ENCODE peak calls at places on chromosome 13, in eight cellular contexts. S is caudate nucleus; Y is CD4-positive, alpha-beta T cell; G is psoas muscle; I is uterus; L is CD4-positive, alpha-beta memory T cell; C is substantia nigra; M is CD8-positive, alpha-beta memory T cell. A is an unnamed sample.

GRCh38 chr13:20425819-20426219 is 99.8 kb downstream of the CRYL1 start:
- DNase-seq in C (no peak), M (no peak), G (no peak), S (no peak), I (no peak), L (no peak), Y (no peak), A (no peak)

GRCh38 chr13:86051134-86052103 is 252.2 kb upstream of the SLITRK6 start:
- DNase-seq in C (no peak), S (no peak), M (no peak), L (no peak), I (no peak), Y (no peak), G (no peak), A (peak)

GRCh38 chr13:32530841-32531253 is 7.7 kb downstream of the N4BP2L2 start:
- DNase-seq in L (peak), G (no peak), C (no peak), S (no peak), I (no peak), M (no peak), Y (no peak), A (no peak)

GRCh38 chr13:53782400-53783030 is 753.9 kb downstream of the OLFM4 start:
- DNase-seq in S (peak), L (no peak), M (no peak), C (no peak), Y (no peak), G (no peak), I (no peak), A (no peak)

GRCh38 chr13:85693889-85694511 is 105.2 kb downstream of the SLITRK6 start:
- DNase-seq in I (no peak), G (no peak), L (no peak), S (no peak), M (no peak), C (no peak), Y (no peak), A (peak)

GRCh38 chr13:47211106-47211505 is 314.3 kb upstream of the HTR2A start:
- DNase-seq in L (no peak), G (no peak), C (no peak), S (no peak), Y (no peak), I (no peak), M (no peak), A (no peak)

GRCh38 chr13:42814868-42815267 is 33.5 kb downstream of the FAM216B start:
- DNase-seq in Y (no peak), L (no peak), M (no peak), C (no peak), I (no peak), S (no peak), G (no peak), A (peak)

GRCh38 chr13:40220299-40220935 is 446.0 kb downstream of the FOXO1 start:
- DNase-seq in Y (peak), G (no peak), L (peak), M (no peak), C (no peak), I (no peak), S (no peak), A (no peak)

GRCh38 chr13:102784501-102784900 is 10.9 kb upstream of the TEX30 start:
- DNase-seq in I (no peak), G (no peak), C (no peak), M (no peak), L (no peak), S (no peak), Y (no peak), A (no peak)

GRCh38 chr13:21676611-21677021 is 5.7 kb downstream of the FGF9 start:
- DNase-seq in I (no peak), C (no peak), G (peak), L (no peak), S (no peak), M (no peak), Y (no peak), A (no peak)

GRCh38 chr13:20703785-20704458 is 423 bp downstream of the IL17D start:
- DNase-seq in G (peak), C (peak), S (peak), Y (peak), I (peak), L (peak), M (peak), A (peak)

GRCh38 chr13:89199138-89199537 is 1528.0 kb downstream of the SLITRK5 start:
- DNase-seq in S (no peak), L (no peak), Y (no peak), C (no peak), I (no peak), M (no peak), G (no peak), A (peak)

GRCh38 chr13:26326562-26326961 is 72.6 kb downstream of the CDK8 start:
- DNase-seq in L (no peak), S (no peak), Y (no peak), M (no peak), I (no peak), G (no peak), C (no peak), A (no peak)

GRCh38 chr13:59533561-59534337 is 630.0 kb downstream of the DIAPH3 start:
- DNase-seq in M (no peak), S (no peak), Y (no peak), C (no peak), G (no peak), I (no peak), L (no peak), A (peak)

GRCh38 chr13:28744091-28744536 is 25.3 kb upstream of the SLC46A3 start:
- DNase-seq in Y (no peak), G (no peak), S (no peak), M (no peak), I (no peak), C (no peak), L (no peak), A (no peak)

GRCh38 chr13:78674638-78675037 is 15.7 kb upstream of the OBI1 start:
- DNase-seq in G (no peak), S (no peak), Y (no peak), I (no peak), L (no peak), C (no peak), M (no peak), A (no peak)

GRCh38 chr13:49828452-49828851 is 36.0 kb upstream of the KPNA3 start:
- DNase-seq in M (no peak), L (no peak), C (no peak), S (no peak), I (no peak), Y (no peak), G (no peak), A (no peak)

GRCh38 chr13:33560722-33561121 is 257.2 kb upstream of the RFC3 start:
- DNase-seq in M (no peak), G (no peak), C (no peak), Y (no peak), S (no peak), L (no peak), I (no peak), A (no peak)

GRCh38 chr13:78187781-78188180 is 269.1 kb upstream of the EDNRB start:
- DNase-seq in L (no peak), S (no peak), M (no peak), I (no peak), Y (no peak), G (no peak), C (no peak), A (no peak)

GRCh38 chr13:77305276-77305675 is 21.6 kb downstream of the MYCBP2 start:
- DNase-seq in L (no peak), I (no peak), C (no peak), Y (no peak), M (no peak), S (no peak), G (no peak), A (no peak)

GRCh38 chr13:23799945-23800344 is 89.3 kb downstream of the MIPEP start:
- DNase-seq in I (no peak), G (no peak), M (no peak), S (peak), C (no peak), Y (no peak), L (peak), A (no peak)

GRCh38 chr13:99075268-99076191 is 97.7 kb upstream of the DOCK9 start:
- DNase-seq in G (no peak), C (no peak), S (no peak), L (peak), Y (no peak), M (no peak), I (no peak), A (no peak)

GRCh38 chr13:64723735-64724134 is 2506.4 kb downstream of the PCDH9 start:
- DNase-seq in G (no peak), Y (no peak), I (no peak), L (no peak), C (no peak), S (no peak), M (no peak), A (peak)

GRCh38 chr13:49810825-49811526 is 18.5 kb upstream of the KPNA3 start:
- DNase-seq in Y (no peak), I (no peak), S (no peak), L (no peak), M (no peak), C (no peak), G (peak), A (peak)

GRCh38 chr13:38542601-38543000 is 144.3 kb upstream of the FREM2 start:
- DNase-seq in S (no peak), G (no peak), M (no peak), C (no peak), I (no peak), Y (no peak), L (no peak), A (peak)

GRCh38 chr13:45179428-45179827 is 21.4 kb downstream of the KCTD4 start:
- DNase-seq in M (no peak), L (no peak), S (no peak), C (no peak), G (no peak), I (no peak), Y (no peak), A (no peak)

GRCh38 chr13:25980255-25980654 is 71.6 kb downstream of the SHISA2 start:
- DNase-seq in G (no peak), Y (no peak), S (no peak), L (no peak), M (no peak), C (no peak), I (no peak), A (no peak)

GRCh38 chr13:63516124-63516523 is 2100.5 kb upstream of the PCDH20 start:
- DNase-seq in C (no peak), Y (no peak), I (no peak), S (no peak), G (no peak), M (no peak), L (no peak), A (no peak)

GRCh38 chr13:104473936-104474335 is 1407.7 kb upstream of the SLC10A2 start:
- DNase-seq in L (no peak), G (no peak), Y (no peak), I (no peak), M (no peak), C (no peak), S (no peak), A (no peak)

DNA sequence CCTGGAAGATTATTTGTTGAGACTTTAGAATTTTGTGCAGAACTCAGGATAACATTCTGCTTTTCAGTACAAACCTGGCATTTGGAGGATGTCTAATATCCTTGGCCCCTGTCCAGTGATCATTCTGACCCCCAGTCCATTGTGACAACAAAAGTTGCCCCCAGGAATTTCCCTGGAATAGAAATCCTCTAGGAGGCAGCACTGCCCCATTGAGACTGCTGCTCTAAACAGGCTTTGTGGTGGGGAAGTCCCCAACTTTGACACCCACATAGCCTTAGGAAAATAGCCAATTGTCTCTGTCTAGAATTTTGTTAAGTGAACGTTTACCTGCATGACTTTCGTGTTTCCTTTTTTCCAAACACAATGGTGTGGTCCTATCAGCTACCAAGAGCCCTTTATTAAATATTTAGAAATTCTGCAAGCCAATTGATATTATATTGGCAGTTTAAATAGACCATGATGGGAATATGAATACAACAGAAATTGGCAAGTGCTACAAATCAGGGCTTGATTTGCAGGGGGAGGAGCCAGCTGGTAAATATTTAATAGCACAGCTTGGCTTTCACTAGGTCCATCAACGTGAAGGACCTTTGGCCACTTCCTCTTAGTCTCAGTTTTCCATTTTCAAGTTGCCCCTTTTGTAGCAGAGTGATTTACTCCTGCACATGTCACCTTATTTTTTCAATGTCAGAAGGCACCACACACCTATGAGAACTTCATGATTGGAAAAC is 451.7 kb downstream of the EFNB2 start:
- DNase-seq in C (no peak), L (no peak), Y (no peak), G (no peak), I (no peak), M (no peak), S (no peak), A (no peak)
- H3K27ac ChIP-seq in C (no peak), L (no peak), Y (no peak), G (no peak), I (no peak), M (no peak), S (no peak), A (no peak)

GRCh38 chr13:30803791-30804190 is 68.4 kb downstream of the ALOX5AP start:
- DNase-seq in S (no peak), G (no peak), I (no peak), L (no peak), C (no peak), Y (no peak), M (no peak), A (no peak)

GRCh38 chr13:30805132-30805537 is 69.8 kb downstream of the ALOX5AP start:
- DNase-seq in G (no peak), L (no peak), I (no peak), C (no peak), Y (no peak), M (no peak), S (no peak), A (no peak)

GRCh38 chr13:30802953-30803478 is 67.7 kb downstream of the ALOX5AP start:
- DNase-seq in I (peak), G (peak), M (peak), Y (peak), C (peak), L (peak), S (peak), A (no peak)

GRCh38 chr13:30805603-30806011 is 70.3 kb downstream of the ALOX5AP start:
- DNase-seq in G (no peak), L (no peak), S (peak), C (no peak), M (no peak), I (no peak), Y (no peak), A (no peak)

GRCh38 chr13:30804474-30804873 is 69.1 kb downstream of the ALOX5AP start:
- DNase-seq in L (no peak), S (no peak), G (no peak), I (no peak), C (no peak), M (no peak), Y (no peak), A (no peak)
- H3K27ac ChIP-seq in L (no peak), S (peak), G (no peak), I (no peak), C (no peak), M (no peak), Y (no peak), A (no peak)

GRCh38 chr13:110407021-110407420 is 99.9 kb downstream of the COL4A2 start:
- DNase-seq in I (no peak), M (no peak), C (no peak), Y (no peak), L (no peak), S (no peak), G (no peak), A (no peak)

GRCh38 chr13:110409581-110409992 is 102.5 kb downstream of the COL4A2 start:
- DNase-seq in G (no peak), I (no peak), S (no peak), L (no peak), M (no peak), C (no peak), Y (no peak), A (no peak)

GRCh38 chr13:110405597-110406450 is 98.7 kb downstream of the COL4A2 start:
- DNase-seq in Y (no peak), L (no peak), I (no peak), M (no peak), C (no peak), G (no peak), S (no peak), A (no peak)

GRCh38 chr13:110408286-110408685 is 101.2 kb downstream of the COL4A2 start:
- DNase-seq in G (no peak), S (no peak), C (no peak), I (no peak), Y (no peak), L (no peak), M (no peak), A (no peak)

DNA sequence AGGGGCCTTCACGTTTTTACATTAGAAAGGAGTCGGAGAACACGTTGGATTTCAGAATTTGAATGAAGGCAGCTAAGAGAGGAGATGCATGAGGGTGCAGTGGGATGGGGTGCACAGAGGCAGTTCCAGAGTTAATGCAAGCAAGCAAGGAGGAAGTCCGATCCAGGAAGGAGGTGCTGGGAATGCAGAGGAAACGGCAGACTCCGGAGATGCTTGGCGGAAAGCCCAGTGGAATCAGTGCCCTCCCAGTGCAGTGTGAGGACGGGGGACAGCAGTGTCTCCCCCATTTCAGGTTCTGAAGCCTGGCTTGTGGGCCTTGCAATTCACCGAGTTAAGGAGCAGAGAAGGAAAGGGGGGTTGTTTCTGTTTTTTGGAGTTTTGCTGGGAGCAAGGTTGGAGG is 100.4 kb downstream of the COL4A2 start:
- DNase-seq in G (no peak), I (no peak), Y (no peak), S (no peak), L (no peak), C (no peak), M (no peak), A (no peak)
- H3K27ac ChIP-seq in G (peak), I (peak), Y (no peak), S (no peak), L (no peak), C (no peak), M (no peak), A (no peak)

DNA sequence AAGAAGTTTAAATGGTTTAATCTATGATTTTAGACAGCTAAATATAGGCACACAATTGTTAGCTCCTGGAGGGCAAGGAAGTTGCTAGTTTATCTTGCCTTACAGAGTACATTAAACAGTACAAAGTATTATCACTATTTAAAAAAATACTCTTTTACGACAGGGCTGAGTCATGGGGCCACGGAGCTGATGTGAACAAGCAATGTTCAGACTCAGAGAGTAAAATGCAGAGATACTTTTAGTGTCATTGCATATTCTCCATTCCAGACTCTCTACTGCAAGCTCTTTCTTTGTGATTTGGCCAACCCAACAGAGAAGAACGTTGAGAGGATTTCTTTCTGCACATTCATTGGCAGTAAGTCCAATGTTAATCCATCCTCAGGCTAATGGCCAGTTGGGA is 352.4 kb downstream of the SPRY2 start:
- DNase-seq in M (no peak), G (no peak), S (no peak), Y (no peak), C (no peak), I (no peak), L (no peak), A (no peak)
- H3K27ac ChIP-seq in M (no peak), G (no peak), S (no peak), Y (no peak), C (no peak), I (no peak), L (no peak), A (peak)

GRCh38 chr13:35700661-35701060 is 224.2 kb upstream of the MAB21L1 start:
- DNase-seq in S (no peak), C (no peak), Y (no peak), G (no peak), M (no peak), L (no peak), I (no peak), A (no peak)
- H3K27ac ChIP-seq in S (no peak), C (no peak), Y (no peak), G (no peak), M (no peak), L (no peak), I (no peak), A (no peak)

GRCh38 chr13:113491418-113491883 is 940 bp upstream of the DCUN1D2 start:
- DNase-seq in Y (no peak), L (no peak), C (no peak), M (no peak), S (no peak), G (peak), I (peak), A (no peak)

GRCh38 chr13:113489549-113490495 is 689 bp downstream of the DCUN1D2 start:
- DNase-seq in I (no peak), L (peak), C (no peak), Y (no peak), G (no peak), S (no peak), M (peak), A (no peak)

GRCh38 chr13:113489171-113489548 is 1.4 kb downstream of the DCUN1D2 start:
- DNase-seq in G (no peak), Y (no peak), M (no peak), S (no peak), C (no peak), L (no peak), I (no peak), A (no peak)

GRCh38 chr13:113491982-113492381 is 1.5 kb upstream of the DCUN1D2 start:
- DNase-seq in S (no peak), C (no peak), M (no peak), I (no peak), L (no peak), G (no peak), Y (no peak), A (no peak)

GRCh38 chr13:113490496-113491417 is at the start of gene DCUN1D2:
- DNase-seq in S (peak), I (peak), G (peak), M (peak), C (peak), L (peak), Y (peak), A (peak)
- H3K27ac ChIP-seq in S (peak), I (peak), G (peak), M (peak), C (peak), L (peak), Y (peak), A (peak)

DNA sequence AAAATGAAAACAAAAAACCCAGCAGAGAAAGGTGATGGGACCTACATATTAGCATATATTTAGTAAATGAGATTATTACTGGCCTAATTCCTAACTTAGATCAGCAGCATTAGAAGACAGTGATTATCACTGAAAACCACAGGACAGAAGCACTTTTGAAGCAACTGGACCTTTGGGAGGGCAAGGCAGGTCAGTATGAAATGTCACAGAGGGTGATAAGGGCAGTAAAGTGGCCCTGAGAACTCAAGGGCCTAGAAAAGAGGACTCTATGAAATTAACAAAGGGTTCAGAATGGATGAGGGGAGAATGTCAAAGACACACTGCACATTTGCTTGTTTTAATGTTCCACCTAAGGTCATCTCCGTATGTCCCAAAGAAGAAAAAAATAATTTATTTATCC is 148.7 kb downstream of the VWA8 start:
- DNase-seq in G (no peak), Y (no peak), S (no peak), I (no peak), M (no peak), C (no peak), L (no peak), A (no peak)
- H3K27ac ChIP-seq in G (peak), Y (no peak), S (no peak), I (no peak), M (peak), C (no peak), L (no peak), A (no peak)

GRCh38 chr13:97339989-97340361 is 94.0 kb upstream of the RAP2A start:
- DNase-seq in C (no peak), M (no peak), Y (no peak), I (no peak), S (no peak), L (no peak), G (no peak), A (no peak)
- H3K27ac ChIP-seq in C (peak), M (no peak), Y (no peak), I (peak), S (peak), L (no peak), G (peak), A (no peak)

GRCh38 chr13:36778083-36778671 is 40.8 kb upstream of the RFXAP start:
- DNase-seq in C (no peak), S (no peak), Y (no peak), M (no peak), G (no peak), L (no peak), I (no peak), A (no peak)

GRCh38 chr13:36774895-36775294 is 44.1 kb upstream of the RFXAP start:
- DNase-seq in G (no peak), C (no peak), I (no peak), M (no peak), Y (no peak), L (no peak), S (no peak), A (no peak)

GRCh38 chr13:36776175-36776574 is 42.8 kb upstream of the RFXAP start:
- DNase-seq in G (no peak), L (no peak), I (no peak), M (no peak), S (no peak), C (no peak), Y (no peak), A (no peak)
- H3K27ac ChIP-seq in G (no peak), L (no peak), I (no peak), M (no peak), S (no peak), C (no peak), Y (no peak), A (no peak)